ENCODE peak calls at places on chromosomes 5 and 9, in seven cellular contexts. H is WERI-Rb-1; E is CD8-positive, alpha-beta T cell; G is tibial nerve; F is CD4-positive, CD25-positive, alpha-beta regulatory T cell; P is neural progenitor cell; Y is foreskin keratinocyte. C is an unnamed sample.
A peak's percentile ranks its signal among the peaks of the same experiment; 100 is the strongest.

GRCh38 chr5:126846344-126846743 is 69.4 kb downstream of the LMNB1 start:
- DNase-seq in G (no peak), P (no peak), H (no peak), E (no peak), F (no peak), Y (no peak), C (no peak)

GRCh38 chr5:8114597-8115266 is 245.8 kb downstream of the MTRR start:
- DNase-seq in H (peak; percentile 19), Y (no peak), F (no peak), E (no peak), P (no peak), G (no peak), C (no peak)

GRCh38 chr5:14125262-14125661 is 17.9 kb upstream of the TRIO start:
- DNase-seq in G (no peak), H (no peak), E (no peak), F (no peak), P (no peak), Y (no peak), C (no peak)

GRCh38 chr5:45507174-45507573 is 189.0 kb downstream of the HCN1 start:
- DNase-seq in E (no peak), F (no peak), Y (no peak), P (no peak), G (no peak), H (peak; percentile 55), C (no peak)

GRCh38 chr9:37951671-37952579 is 48.0 kb upstream of the SLC25A51 start:
- DNase-seq in E (no peak), P (no peak), Y (no peak), H (no peak), G (no peak), F (no peak), C (no peak)

GRCh38 chr5:93578813-93579560 is 2.0 kb downstream of the NR2F1-AS1 start:
- DNase-seq in P (peak; percentile 54), F (no peak), G (peak; percentile 81), H (no peak), E (no peak), Y (no peak), C (no peak)

GRCh38 chr9:114098660-114099522 is at the start of gene KIF12:
- DNase-seq in Y (no peak), H (peak; percentile 100), E (no peak), G (no peak), F (no peak), P (peak; percentile 89), C (peak; percentile 6)

GRCh38 chr9:124079176-124079925 is 67.8 kb downstream of the LHX2 start:
- DNase-seq in H (no peak), F (no peak), G (no peak), Y (peak; percentile 37), P (no peak), E (no peak), C (no peak)

GRCh38 chr9:42386477-42386876 is 203.0 kb downstream of the SPATA31A6 start:
- DNase-seq in Y (no peak), P (no peak), G (no peak), F (no peak), E (no peak), H (no peak), C (no peak)

GRCh38 chr5:174560861-174561260 is 163.5 kb upstream of the MSX2 start:
- DNase-seq in F (no peak), E (no peak), Y (no peak), P (no peak), G (no peak), H (no peak), C (no peak)

GRCh38 chr5:143118222-143118621 is 285.3 kb downstream of the NR3C1 start:
- DNase-seq in E (no peak), H (no peak), G (no peak), F (no peak), P (no peak), Y (no peak), C (no peak)

GRCh38 chr9:130901498-130902203 is 5.0 kb upstream of the QRFP start:
- DNase-seq in Y (no peak), F (no peak), E (no peak), H (no peak), P (no peak), G (no peak), C (no peak)

GRCh38 chr9:137049544-137050449 is 3.8 kb upstream of the NPDC1 start:
- DNase-seq in Y (no peak), P (peak; percentile 86), H (peak; percentile 82), F (peak; percentile 70), G (peak; percentile 57), E (peak; percentile 55), C (no peak)
- H3K27me3 ChIP-seq in Y (peaks cover 65% of the 10 kb centered on the region), P (peaks cover 94% of the 10 kb centered on the region), H (peaks cover 9% of the 10 kb centered on the region), F (peaks cover 10% of the 10 kb centered on the region), G (no peaks in the 10 kb centered on the region), E (peaks cover 53% of the 10 kb centered on the region), C (peaks cover 62% of the 10 kb centered on the region)

DNA sequence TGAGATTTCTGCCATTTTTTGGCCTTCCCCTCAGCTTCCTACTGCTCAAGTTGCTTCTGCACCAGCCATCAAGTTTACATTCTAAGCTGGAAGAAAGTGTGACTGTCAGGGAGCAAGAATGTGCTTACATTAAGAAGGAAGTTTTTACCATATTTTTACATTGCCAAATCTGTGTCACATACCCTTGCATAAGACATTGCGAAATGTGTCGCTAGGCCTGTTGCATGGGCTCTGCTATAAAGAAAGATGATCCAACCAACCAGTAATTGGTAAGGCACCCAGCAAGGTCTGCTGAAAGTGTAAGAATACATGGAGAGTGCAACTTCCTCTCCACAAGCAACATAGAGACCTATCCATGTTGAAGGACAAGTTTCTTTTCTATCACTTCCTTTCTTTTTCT is 260.3 kb upstream of the CDH10 start:
- DNase-seq in F (no peak), Y (peak; percentile 12), P (no peak), H (no peak), G (no peak), E (no peak), C (no peak)
- H3K27ac ChIP-seq in F (no peak overlapping the region), Y (no peak overlapping the region), P (no peak overlapping the region), H (no peak overlapping the region), G (no peak overlapping the region), E (no peak overlapping the region), C (no peak overlapping the region)

GRCh38 chr5:178483620-178484019 is 106.6 kb downstream of the COL23A1 start:
- DNase-seq in E (peak; percentile 76), F (peak; percentile 74), G (peak; percentile 16), P (no peak), H (no peak), Y (no peak), C (peak; percentile 43)
- H3K27me3 ChIP-seq in E (no peaks in the 10 kb centered on the region), F (no peaks in the 10 kb centered on the region), G (no peaks in the 10 kb centered on the region), P (no peaks in the 10 kb centered on the region), H (no peaks in the 10 kb centered on the region), Y (no peaks in the 10 kb centered on the region), C (no peaks in the 10 kb centered on the region)

DNA sequence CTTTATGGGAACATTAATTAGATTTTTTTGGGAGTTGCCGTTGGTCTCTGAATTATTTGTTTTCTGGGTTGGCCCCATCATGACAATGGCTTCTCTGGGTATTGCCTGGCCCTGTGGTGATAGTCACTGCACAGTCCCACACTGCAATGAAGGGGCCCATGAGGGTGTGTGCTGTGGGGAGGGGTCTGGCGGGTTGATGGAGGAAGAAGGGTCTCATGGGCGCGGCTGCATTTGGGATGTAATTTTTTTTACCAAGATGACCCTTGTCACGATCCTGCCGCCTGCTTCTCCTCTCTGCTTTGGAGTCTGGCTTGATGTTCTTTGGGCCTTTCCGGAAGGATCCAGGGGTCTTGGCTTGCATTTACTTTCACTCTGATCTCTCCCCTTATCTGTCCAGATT is 44.1 kb downstream of the WNK2 start:
- DNase-seq in F (no peak), P (no peak), E (no peak), G (no peak), H (no peak), Y (no peak), C (no peak)
- H3K27ac ChIP-seq in F (no peak overlapping the region), P (no peak overlapping the region), E (no peak overlapping the region), G (no peak overlapping the region), H (no peak overlapping the region), Y (no peak overlapping the region), C (no peak overlapping the region)